ENCODE peak calls at places on chromosome 17, in nine cellular contexts. E, D, F, I, C, M, U, K and W are unnamed samples.

GRCh38 chr17:74746376-74746775 is 2.1 kb upstream of the NHERF1 start:
- DNase-seq in M (no peak), F (no peak), D (no peak), U (no peak), C (no peak), E (no peak), K (no peak), I (peak), W (no peak)

GRCh38 chr17:142876-143784 is 5.8 kb downstream of the SCGB1C2 start:
- DNase-seq in M (no peak), E (peak), D (no peak), U (no peak), C (no peak), K (no peak), I (no peak), F (no peak), W (no peak)

GRCh38 chr17:64506201-64506575 is at the start of gene DDX5:
- DNase-seq in M (peak), F (peak), D (peak), E (peak), C (peak), K (peak), I (peak), U (peak), W (peak)

GRCh38 chr17:10435096-10435495 is 13.3 kb upstream of the MYH8 start:
- DNase-seq in C (no peak), K (no peak), E (no peak), M (no peak), U (no peak), D (no peak), F (peak), I (no peak), W (no peak)

GRCh38 chr17:76723812-76724211 is 2.6 kb downstream of the JMJD6 start:
- DNase-seq in C (no peak), E (no peak), U (no peak), I (no peak), K (no peak), D (no peak), M (no peak), F (no peak), W (no peak)

GRCh38 chr17:17053446-17054379 is 11.5 kb downstream of the MPRIP start:
- DNase-seq in M (peak), E (peak), I (no peak), F (no peak), K (no peak), U (no peak), C (no peak), D (no peak), W (no peak)

GRCh38 chr17:35244345-35245195 is 1.7 kb downstream of the SLFN5 start:
- DNase-seq in U (no peak), F (peak), C (peak), K (peak), M (peak), D (peak), E (peak), I (peak), W (peak)

GRCh38 chr17:60139438-60140285 is 10.1 kb upstream of the CA4 start:
- DNase-seq in U (no peak), M (peak), E (no peak), D (peak), I (peak), K (peak), F (peak), C (peak), W (no peak)

GRCh38 chr17:82195675-82196258 is 16.9 kb downstream of the CCDC57 start:
- DNase-seq in E (no peak), C (no peak), D (no peak), K (no peak), I (no peak), F (no peak), M (no peak), U (no peak), W (no peak)

GRCh38 chr17:36920032-36921000 is 17.0 kb upstream of the LHX1 start:
- DNase-seq in C (no peak), M (peak), K (no peak), D (no peak), F (no peak), I (no peak), U (peak), E (no peak), W (no peak)

GRCh38 chr17:37791985-37792384 is 47.1 kb upstream of the HNF1B start:
- DNase-seq in D (no peak), F (no peak), I (no peak), U (no peak), C (no peak), K (no peak), M (no peak), E (no peak), W (no peak)

GRCh38 chr17:81599719-81600486 is 37.0 kb downstream of the NPLOC4 start:
- DNase-seq in M (peak), K (no peak), I (peak), E (no peak), D (peak), F (peak), U (no peak), C (no peak), W (no peak)

GRCh38 chr17:73432624-73433190 is 120.9 kb upstream of the CDC42EP4 start:
- DNase-seq in F (no peak), D (no peak), M (no peak), I (no peak), C (no peak), U (no peak), K (no peak), E (no peak), W (no peak)

DNA sequence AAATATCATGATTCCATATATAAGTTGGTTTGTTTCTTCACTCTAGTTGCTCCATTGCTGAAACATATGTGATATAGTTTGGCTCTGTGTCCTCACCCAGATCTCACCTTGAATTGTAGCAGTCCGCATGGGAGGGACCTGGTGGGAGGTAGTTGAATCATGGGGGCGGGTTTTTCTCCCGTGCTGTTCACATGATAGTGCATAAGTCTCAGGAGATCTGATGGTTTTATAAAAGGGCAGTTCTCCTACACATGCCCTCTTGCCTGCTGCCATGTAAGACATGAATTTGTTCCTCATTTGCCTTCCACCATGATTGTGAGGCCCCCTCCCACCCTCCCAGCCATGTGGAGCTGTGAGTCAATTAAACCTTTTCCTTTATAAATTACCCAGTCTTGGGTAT is 915.5 kb downstream of the KCNJ2 start:
- DNase-seq in E (no peak), C (no peak), D (no peak), K (no peak), I (no peak), M (no peak), F (no peak), U (no peak), W (no peak)
- H3K4me3 ChIP-seq in E (no peak), C (no peak), D (no peak), K (no peak), I (no peak), M (no peak), F (no peak), U (no peak), W (no peak)

GRCh38 chr17:50467855-50468119 is 893 bp downstream of the CHAD start:
- DNase-seq in F (no peak), D (no peak), M (no peak), I (no peak), K (no peak), C (no peak), E (no peak), U (no peak), W (no peak)

GRCh38 chr17:50469005-50469605 is 425 bp upstream of the CHAD start:
- DNase-seq in K (no peak), E (no peak), D (peak), M (no peak), F (peak), I (no peak), U (no peak), C (no peak), W (no peak)

GRCh38 chr17:50467114-50467854 is 1.4 kb downstream of the CHAD start:
- DNase-seq in D (no peak), I (no peak), U (no peak), F (no peak), E (no peak), M (no peak), C (no peak), K (no peak), W (no peak)

GRCh38 chr17:50469671-50470305 is 1.1 kb upstream of the CHAD start:
- DNase-seq in D (peak), M (no peak), K (no peak), I (no peak), U (no peak), F (no peak), C (no peak), E (no peak), W (no peak)

GRCh38 chr17:50468120-50469004 is at the start of gene CHAD:
- DNase-seq in F (peak), K (no peak), M (no peak), E (no peak), C (no peak), D (peak), I (no peak), U (no peak), W (no peak)
- H3K4me3 ChIP-seq in F (peak), K (peak), M (peak), E (peak), C (peak), D (peak), I (peak), U (peak), W (peak)

GRCh38 chr17:18059283-18059682 is 20.1 kb downstream of the GID4 start:
- DNase-seq in F (no peak), M (no peak), C (no peak), D (no peak), K (no peak), U (no peak), I (no peak), E (no peak), W (no peak)

GRCh38 chr17:18065546-18065945 is 22.2 kb upstream of the DRG2 start:
- DNase-seq in I (no peak), C (no peak), D (no peak), K (no peak), F (no peak), M (no peak), E (no peak), U (no peak), W (no peak)

GRCh38 chr17:18066866-18067265 is 20.9 kb upstream of the DRG2 start:
- DNase-seq in K (no peak), F (no peak), C (no peak), D (no peak), E (no peak), I (no peak), M (no peak), U (no peak), W (no peak)

GRCh38 chr17:18069101-18069500 is 18.6 kb upstream of the DRG2 start:
- DNase-seq in K (no peak), C (no peak), M (no peak), F (no peak), D (no peak), U (no peak), E (no peak), I (no peak), W (no peak)

DNA sequence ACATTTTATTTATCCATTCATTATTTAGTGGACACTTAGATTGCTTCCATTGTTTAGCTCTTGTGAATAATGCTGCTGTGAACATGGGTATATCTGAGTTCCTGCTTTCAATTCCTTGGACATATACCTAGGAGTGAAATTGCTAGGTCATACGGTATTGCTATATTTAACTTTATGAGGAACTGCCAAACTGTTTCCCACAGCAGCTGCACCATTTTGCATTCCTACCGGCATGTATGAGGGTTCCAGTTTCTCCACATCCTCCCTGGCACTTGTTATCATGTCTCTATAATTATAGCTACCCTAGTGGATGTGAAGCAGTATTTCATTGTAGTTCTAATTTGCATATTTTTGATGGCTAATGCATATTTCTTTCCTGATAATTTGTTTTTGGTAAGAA is 23.7 kb upstream of the DRG2 start:
- DNase-seq in D (no peak), I (no peak), F (no peak), K (no peak), M (no peak), U (no peak), C (no peak), E (no peak), W (no peak)
- H3K4me3 ChIP-seq in D (no peak), I (no peak), F (no peak), K (no peak), M (no peak), U (no peak), C (no peak), E (no peak), W (no peak)

GRCh38 chr17:50559674-50560184 is 786 bp upstream of the CACNA1G start:
- DNase-seq in D (peak), U (no peak), C (no peak), E (peak), I (peak), M (peak), K (no peak), F (peak), W (no peak)
- H3K4me3 ChIP-seq in D (peak), U (peak), C (peak), E (peak), I (peak), M (peak), K (peak), F (peak), W (peak)